ENCODE peak calls at places on chromosomes 6 and 20, in ten cellular contexts. H is suprapubic skin, N is IMR-90, O is A549, V is heart left ventricle, U is endothelial cell of umbilical vein, K is GM12892, Z is HepG2, G is HCT116, E is ovary. B is an unnamed sample.

GRCh38 chr20:50330504-50331313 is 140.1 kb downstream of the CEBPB start:
- DNase-seq in H (no peak), N (no peak), O (no peak), V (no peak), U (no peak), K (no peak), Z (peak), G (no peak), E (peak), B (no peak)

GRCh38 chr6:21323577-21323976 is 270.0 kb upstream of the SOX4 start:
- DNase-seq in H (no peak), N (no peak), O (no peak), V (no peak), U (no peak), K (no peak), Z (no peak), G (no peak), E (no peak), B (no peak)

GRCh38 chr20:10565922-10566897 is 107.6 kb downstream of the JAG1 start:
- DNase-seq in H (no peak), N (peak), O (no peak), V (no peak), U (peak), K (no peak), Z (peak), G (no peak), E (no peak), B (no peak)

GRCh38 chr20:2387180-2387577 is 6.5 kb downstream of the TGM6 start:
- DNase-seq in H (no peak), N (peak), O (peak), V (no peak), U (peak), K (peak), Z (peak), G (peak), E (no peak), B (peak)

GRCh38 chr6:6002005-6002808 is 4.5 kb downstream of the NRN1 start:
- DNase-seq in H (no peak), N (no peak), O (no peak), V (no peak), U (no peak), K (no peak), Z (no peak), G (no peak), E (no peak), B (no peak)

GRCh38 chr20:59628171-59628570 is 23.8 kb downstream of the PHACTR3 start:
- DNase-seq in H (no peak), N (no peak), O (no peak), V (no peak), U (no peak), K (no peak), Z (no peak), G (no peak), E (no peak), B (no peak)

GRCh38 chr6:130776287-130776925 is 50.8 kb upstream of the SMLR1 start:
- DNase-seq in H (no peak), N (no peak), O (no peak), V (no peak), U (no peak), K (peak), Z (no peak), G (no peak), E (no peak), B (no peak)

GRCh38 chr6:29964553-29964903 is 22.2 kb downstream of the HLA-A start:
- DNase-seq in H (no peak), N (no peak), O (no peak), V (no peak), U (no peak), K (no peak), Z (no peak), G (no peak), E (no peak), B (no peak)

GRCh38 chr6:28206527-28207243 is 18.4 kb upstream of the ZSCAN9 start:
- DNase-seq in H (no peak), N (peak), O (no peak), V (no peak), U (no peak), K (no peak), Z (no peak), G (no peak), E (no peak), B (no peak)

GRCh38 chr6:38997128-38997761 is 51.3 kb upstream of the GLP1R start:
- DNase-seq in H (no peak), N (peak), O (peak), V (no peak), U (peak), K (no peak), Z (peak), G (no peak), E (no peak), B (no peak)

GRCh38 chr6:163667372-163668060 is 253.0 kb downstream of the QKI start:
- DNase-seq in H (no peak), N (peak), O (no peak), V (peak), U (no peak), K (peak), Z (no peak), G (no peak), E (no peak), B (no peak)

GRCh38 chr6:1461207-1461606 is 71.8 kb downstream of the FOXF2 start:
- DNase-seq in H (no peak), N (peak), O (no peak), V (no peak), U (no peak), K (no peak), Z (no peak), G (no peak), E (no peak), B (peak)

GRCh38 chr6:70557998-70558397 is 8.7 kb upstream of the SDHAF4 start:
- DNase-seq in H (no peak), N (no peak), O (no peak), V (no peak), U (no peak), K (no peak), Z (no peak), G (no peak), E (no peak), B (no peak)

GRCh38 chr6:154653853-154654252 is 79.4 kb upstream of the SCAF8 start:
- DNase-seq in H (no peak), N (peak), O (peak), V (peak), U (peak), K (no peak), Z (no peak), G (no peak), E (no peak), B (peak)

GRCh38 chr6:170233304-170234205 is 57.3 kb downstream of the DLL1 start:
- DNase-seq in H (no peak), N (no peak), O (no peak), V (no peak), U (no peak), K (no peak), Z (no peak), G (no peak), E (no peak), B (no peak)

GRCh38 chr6:6804843-6805680 is 216.5 kb downstream of the LY86 start:
- DNase-seq in H (no peak), N (no peak), O (no peak), V (no peak), U (no peak), K (no peak), Z (no peak), G (no peak), E (no peak), B (no peak)

GRCh38 chr6:15871211-15871770 is 208.5 kb upstream of the DTNBP1 start:
- DNase-seq in H (no peak), N (no peak), O (no peak), V (no peak), U (no peak), K (no peak), Z (no peak), G (no peak), E (no peak), B (no peak)

GRCh38 chr6:164124986-164125385 is 710.5 kb downstream of the QKI start:
- DNase-seq in H (no peak), N (no peak), O (no peak), V (no peak), U (no peak), K (no peak), Z (no peak), G (no peak), E (no peak), B (no peak)

GRCh38 chr6:118387921-118388701 is 160.0 kb upstream of the PLN start:
- DNase-seq in H (no peak), N (peak), O (no peak), V (no peak), U (peak), K (no peak), Z (no peak), G (peak), E (no peak), B (no peak)

GRCh38 chr6:43911354-43911624 is 141.3 kb downstream of the VEGFA start:
- DNase-seq in H (no peak), N (peak), O (no peak), V (no peak), U (no peak), K (no peak), Z (no peak), G (no peak), E (no peak), B (no peak)

GRCh38 chr6:25629202-25629584 is 22.8 kb upstream of the SCGN start:
- DNase-seq in H (no peak), N (no peak), O (no peak), V (no peak), U (no peak), K (no peak), Z (peak), G (no peak), E (no peak), B (no peak)

GRCh38 chr6:79422666-79423065 is 114.6 kb downstream of the LCA5 start:
- DNase-seq in H (no peak), N (no peak), O (no peak), V (no peak), U (no peak), K (no peak), Z (no peak), G (no peak), E (no peak), B (no peak)

DNA sequence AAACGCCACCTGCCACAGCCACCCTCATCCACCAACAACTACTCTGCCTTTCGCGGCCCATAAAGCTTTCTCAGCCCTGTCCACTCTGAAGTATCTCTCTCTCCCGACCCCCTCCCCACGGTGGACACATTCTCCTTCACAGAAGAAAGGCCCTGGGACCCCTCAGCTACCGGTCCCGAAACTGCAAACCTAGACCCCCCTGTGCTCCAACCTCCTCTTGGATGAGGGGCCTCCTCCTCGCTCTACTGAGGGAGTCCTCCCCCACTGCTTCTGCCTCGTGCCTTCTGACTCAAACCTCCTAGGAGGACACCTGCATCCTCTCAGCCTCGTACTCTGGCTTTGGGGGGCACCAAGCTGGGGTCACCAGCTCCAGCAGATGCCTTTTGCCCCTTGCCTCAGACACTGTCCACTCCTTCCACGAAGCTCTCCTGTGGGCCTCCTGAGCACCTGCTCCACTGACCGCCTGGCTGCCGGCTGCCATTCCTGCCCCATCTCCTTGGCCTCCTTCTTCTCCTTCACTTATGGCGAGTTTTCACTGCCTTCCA is 24.9 kb downstream of the RNASET2 start:
- DNase-seq in H (no peak), N (no peak), O (no peak), V (no peak), U (no peak), K (no peak), Z (no peak), G (no peak), E (no peak), B (no peak)
- TF ChIP-seq POLR2A in H (no peak), N (no peak), O (no peak), V (no peak), U (no peak), K (no peak), Z (peak), G (no peak), E (no peak), B (no peak)

DNA sequence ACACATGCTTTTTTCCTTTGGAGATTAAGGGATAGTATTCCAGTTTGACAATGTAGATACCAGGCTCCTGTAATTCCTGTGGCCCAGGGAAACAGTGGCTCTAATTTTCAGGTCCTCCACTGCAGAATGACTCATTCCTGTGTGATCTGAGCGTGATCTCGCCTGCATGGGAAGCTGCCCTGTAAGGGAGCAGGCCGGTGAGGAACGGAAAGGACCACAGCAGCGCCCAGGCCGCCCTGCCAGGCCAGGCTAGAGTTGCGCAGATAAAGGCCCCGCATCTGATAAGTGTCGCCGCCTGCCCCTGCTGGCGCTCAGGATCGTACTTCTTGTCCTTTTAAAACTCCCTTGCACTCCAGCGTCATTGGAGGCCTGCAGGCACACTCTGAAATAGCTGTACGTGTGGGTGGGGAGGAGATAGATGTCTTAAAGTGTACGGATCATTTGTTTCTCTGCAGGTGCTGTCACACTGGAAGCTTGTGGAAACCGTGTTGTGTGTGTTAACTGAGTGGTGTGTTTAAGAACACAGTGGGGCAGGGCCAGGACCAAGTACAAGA is 60.7 kb downstream of the SYNJ2 start:
- DNase-seq in H (no peak), N (peak), O (no peak), V (no peak), U (peak), K (no peak), Z (peak), G (peak), E (no peak), B (no peak)
- TF ChIP-seq POLR2A in H (no peak), N (no peak), O (no peak), V (no peak), U (no peak), K (no peak), Z (no peak), G (no peak), E (no peak), B (no peak)

DNA sequence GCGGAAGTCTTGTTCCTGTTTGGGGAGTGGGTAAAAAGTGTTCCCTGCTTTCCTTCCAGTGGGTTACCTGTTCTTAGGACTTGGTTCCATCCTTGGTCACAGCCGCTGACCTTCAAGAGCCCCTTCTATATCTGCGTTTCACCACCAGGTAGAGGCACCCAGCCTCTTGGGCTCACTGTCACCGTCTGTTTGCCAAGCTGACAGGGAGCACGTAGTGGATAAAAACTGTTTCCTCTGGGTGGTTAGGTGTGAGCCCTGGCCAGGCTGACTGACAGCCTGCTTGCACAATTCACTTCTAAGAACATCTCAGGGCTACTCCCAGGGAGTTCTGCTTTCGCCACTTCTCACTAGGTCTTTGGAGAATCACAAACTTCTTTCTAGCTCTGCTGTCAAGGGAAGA is 1.8 kb upstream of the JPH2 start:
- DNase-seq in H (no peak), N (no peak), O (no peak), V (no peak), U (no peak), K (no peak), Z (no peak), G (no peak), E (no peak), B (no peak)
- TF ChIP-seq POLR2A in H (no peak), N (no peak), O (no peak), V (no peak), U (no peak), K (no peak), Z (no peak), G (no peak), E (no peak), B (no peak)

GRCh38 chr6:168035661-168036616 is 38.5 kb downstream of the KIF25 start:
- DNase-seq in H (peak), N (peak), O (peak), V (peak), U (peak), K (no peak), Z (no peak), G (no peak), E (peak), B (no peak)

GRCh38 chr6:168039301-168039700 is 39.7 kb downstream of the FRMD1 start:
- DNase-seq in H (no peak), N (no peak), O (no peak), V (no peak), U (no peak), K (no peak), Z (no peak), G (no peak), E (no peak), B (no peak)

GRCh38 chr6:168038576-168039140 is 40.4 kb downstream of the FRMD1 start:
- DNase-seq in H (peak), N (no peak), O (no peak), V (no peak), U (no peak), K (no peak), Z (no peak), G (no peak), E (no peak), B (no peak)

GRCh38 chr6:168037856-168038255 is 40.4 kb downstream of the KIF25 start:
- DNase-seq in H (no peak), N (no peak), O (no peak), V (no peak), U (no peak), K (no peak), Z (no peak), G (no peak), E (no peak), B (no peak)

DNA sequence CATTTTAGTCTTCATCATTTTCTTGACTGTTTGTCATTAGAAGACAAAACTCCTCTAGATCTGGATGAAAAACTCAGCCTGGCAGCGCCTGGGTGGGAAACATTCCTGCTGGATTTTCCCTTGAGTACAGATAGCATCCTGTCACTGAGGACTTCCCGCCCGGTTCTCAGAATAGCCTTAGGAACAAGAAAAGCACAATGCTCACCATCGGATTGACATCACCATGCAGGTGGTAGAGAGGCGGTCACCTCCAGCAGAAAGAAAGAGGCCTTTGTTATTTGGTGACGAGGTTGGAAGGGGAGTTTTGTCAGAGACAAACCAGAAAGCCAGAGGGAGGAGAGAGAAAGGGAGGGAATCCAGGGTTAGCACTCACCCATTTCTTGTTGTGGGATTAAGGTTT is 39.8 kb downstream of the KIF25 start:
- DNase-seq in H (peak), N (no peak), O (no peak), V (peak), U (no peak), K (no peak), Z (peak), G (no peak), E (no peak), B (no peak)
- TF ChIP-seq POLR2A in H (no peak), N (no peak), O (no peak), V (no peak), U (no peak), K (no peak), Z (no peak), G (no peak), E (no peak), B (no peak)

GRCh38 chr6:156717542-156717941 is 59.6 kb upstream of the ARID1B start:
- DNase-seq in H (no peak), N (no peak), O (no peak), V (no peak), U (no peak), K (no peak), Z (no peak), G (no peak), E (no peak), B (no peak)

GRCh38 chr6:156720739-156721714 is 56.2 kb upstream of the ARID1B start:
- DNase-seq in H (no peak), N (peak), O (no peak), V (peak), U (peak), K (no peak), Z (peak), G (no peak), E (peak), B (no peak)

GRCh38 chr6:156718647-156719394 is 58.4 kb upstream of the ARID1B start:
- DNase-seq in H (no peak), N (peak), O (peak), V (no peak), U (no peak), K (no peak), Z (peak), G (peak), E (peak), B (peak)

GRCh38 chr6:156719395-156719719 is 57.8 kb upstream of the ARID1B start:
- DNase-seq in H (no peak), N (no peak), O (no peak), V (no peak), U (no peak), K (no peak), Z (no peak), G (no peak), E (peak), B (no peak)

DNA sequence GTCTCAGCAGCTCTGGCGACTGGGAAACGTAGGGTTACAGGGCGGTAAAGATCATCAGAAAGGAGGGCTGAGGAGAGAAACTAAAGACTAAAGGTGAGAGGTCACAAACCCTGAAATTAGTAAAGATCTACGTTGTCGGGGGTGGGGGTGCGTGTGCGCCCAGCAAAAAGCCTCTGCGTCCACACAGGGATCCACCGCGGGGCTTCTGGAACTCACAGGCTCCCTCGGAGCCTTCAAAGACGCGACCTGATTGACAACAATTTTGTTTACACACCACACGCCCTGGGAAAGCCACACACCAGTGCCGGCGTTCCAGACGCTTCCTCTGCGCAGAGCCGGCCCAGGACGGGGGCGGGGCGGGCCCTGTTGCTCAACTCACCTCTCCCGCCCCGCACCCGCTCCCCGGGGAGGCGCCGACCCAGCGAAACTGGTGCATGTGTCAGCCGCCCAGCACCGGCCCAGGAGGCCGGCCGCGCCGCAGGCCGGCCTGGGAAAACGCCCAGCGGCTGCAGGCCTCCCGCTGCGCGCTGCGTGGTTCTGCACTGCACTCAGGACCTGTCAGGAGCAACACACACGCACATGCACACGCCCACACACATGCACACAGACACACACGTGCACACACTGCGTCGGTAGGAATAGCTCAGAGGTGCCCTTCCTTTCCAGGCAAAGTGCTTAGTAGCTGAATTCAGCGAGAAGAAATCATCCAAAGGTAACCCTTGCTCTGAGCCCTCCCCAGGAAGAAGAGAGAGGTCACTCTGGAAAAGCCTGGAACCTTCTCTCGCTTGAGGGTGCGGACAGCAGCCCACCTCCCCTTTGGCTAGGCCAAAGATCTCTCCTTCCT is 57.2 kb upstream of the ARID1B start:
- DNase-seq in H (peak), N (peak), O (peak), V (peak), U (peak), K (peak), Z (peak), G (peak), E (peak), B (no peak)
- TF ChIP-seq POLR2A in H (peak), N (no peak), O (peak), V (no peak), U (no peak), K (peak), Z (peak), G (peak), E (no peak), B (no peak)